ENCODE peak calls at places on chromosomes 16 and 17, in five cellular contexts. One of them, this sample, is unnamed.

GRCh38 chr17:72077326-72077960 is 43.4 kb upstream of the SOX9 start:
- DNase-seq in WTC11: no peak
- DNase-seq in GM12891: no peak
- DNase-seq in astrocyte of the cerebellum: no peak
- DNase-seq in GM20000: no peak
- DNase-seq in this sample: no peak

GRCh38 chr17:72594248-72594647 is 473.4 kb downstream of the SOX9 start:
- DNase-seq in WTC11: no peak
- DNase-seq in GM12891: no peak
- DNase-seq in astrocyte of the cerebellum: no peak
- DNase-seq in GM20000: no peak
- DNase-seq in this sample: no peak

GRCh38 chr17:34259151-34259550 is 4.1 kb downstream of the CCL2 start:
- DNase-seq in WTC11: no peak
- DNase-seq in GM12891: no peak
- DNase-seq in astrocyte of the cerebellum: no peak
- DNase-seq in GM20000: no peak
- DNase-seq in this sample: no peak

GRCh38 chr17:34542700-34543336 is 36.6 kb upstream of the TMEM132E start:
- DNase-seq in WTC11: peak
- DNase-seq in GM12891: no peak
- DNase-seq in astrocyte of the cerebellum: no peak
- DNase-seq in GM20000: peak
- DNase-seq in this sample: no peak

GRCh38 chr17:17703608-17703919 is 22.3 kb downstream of the RAI1 start:
- DNase-seq in WTC11: no peak
- DNase-seq in GM12891: no peak
- DNase-seq in astrocyte of the cerebellum: no peak
- DNase-seq in GM20000: no peak
- DNase-seq in this sample: no peak

GRCh38 chr16:27314161-27314723 is 468 bp downstream of the IL4R start:
- DNase-seq in WTC11: peak
- DNase-seq in GM12891: no peak
- DNase-seq in astrocyte of the cerebellum: peak
- DNase-seq in GM20000: peak
- DNase-seq in this sample: no peak

GRCh38 chr17:17859909-17860760 is 23.3 kb upstream of the SREBF1 start:
- DNase-seq in WTC11: peak
- DNase-seq in GM12891: peak
- DNase-seq in astrocyte of the cerebellum: peak
- DNase-seq in GM20000: peak
- DNase-seq in this sample: peak

GRCh38 chr16:85733839-85734170 is 17.1 kb downstream of the C16orf74 start:
- DNase-seq in WTC11: peak
- DNase-seq in GM12891: no peak
- DNase-seq in astrocyte of the cerebellum: no peak
- DNase-seq in GM20000: no peak
- DNase-seq in this sample: no peak

GRCh38 chr17:17080781-17081180 is 38.5 kb downstream of the MPRIP start:
- DNase-seq in WTC11: no peak
- DNase-seq in GM12891: no peak
- DNase-seq in astrocyte of the cerebellum: no peak
- DNase-seq in GM20000: no peak
- DNase-seq in this sample: no peak